ENCODE peak calls at places on chromosomes 12 and 14, in ten cellular contexts. L is ascending aorta; T is Jurkat, Clone E6-1; A is effector CD4-positive, alpha-beta T cell; U is NCI-H345; R is posterior vena cava; P is LoVo; Q is HepG2; F is iPS DF 19.7; B is B cell. I is an unnamed sample.
A peak's percentile ranks its signal among the peaks of the same experiment; 100 is the strongest.

GRCh38 chr12:107320929-107321618 is 227.7 kb upstream of the CRY1 start:
- DNase-seq in F (no peak), T (peak; percentile 84), L (no peak), Q (no peak), U (peak; percentile 50), B (no peak), R (no peak), A (peak; percentile 59), P (no peak), I (no peak)

GRCh38 chr12:106054016-106054415 is 84.7 kb downstream of the NUAK1 start:
- DNase-seq in F (no peak), P (no peak), T (no peak), A (no peak), R (no peak), Q (no peak), L (no peak), U (no peak), B (no peak), I (no peak)

GRCh38 chr12:128801879-128802391 is 21.8 kb downstream of the SLC15A4 start:
- DNase-seq in A (no peak), B (no peak), U (no peak), T (no peak), L (no peak), F (no peak), Q (no peak), P (no peak), R (no peak), I (no peak)

GRCh38 chr14:53786045-53786444 is 170.6 kb downstream of the BMP4 start:
- DNase-seq in L (no peak), F (no peak), P (no peak), U (no peak), A (no peak), B (no peak), Q (no peak), R (no peak), T (no peak), I (no peak)

GRCh38 chr12:13099910-13100609 is 3.4 kb downstream of the GSG1 start:
- DNase-seq in Q (no peak), F (no peak), L (no peak), B (no peak), U (peak; percentile 43), T (no peak), A (no peak), R (no peak), P (no peak), I (no peak)

GRCh38 chr14:99234982-99235491 is 37.0 kb downstream of the BCL11B start:
- DNase-seq in F (no peak), P (no peak), L (no peak), A (peak; percentile 86), Q (no peak), B (no peak), T (no peak), R (no peak), U (no peak), I (no peak)

GRCh38 chr12:56898938-56899337 is 35.3 kb downstream of the SDR9C7 start:
- DNase-seq in L (no peak), Q (no peak), B (no peak), P (no peak), A (no peak), R (no peak), T (no peak), F (no peak), U (no peak), I (no peak)

GRCh38 chr12:6430124-6430989 is 14.4 kb upstream of the CD27 start:
- DNase-seq in R (peak; percentile 97), L (peak; percentile 97), T (no peak), A (no peak), U (no peak), Q (peak; percentile 72), F (no peak), B (no peak), P (peak; percentile 98), I (no peak)

GRCh38 chr14:58978336-58978735 is 210.1 kb upstream of the DAAM1 start:
- DNase-seq in P (no peak), F (no peak), R (no peak), U (no peak), Q (no peak), L (no peak), T (no peak), A (no peak), B (no peak), I (no peak)

GRCh38 chr12:43444940-43445564 is 107.0 kb downstream of the ADAMTS20 start:
- DNase-seq in U (no peak), A (peak; percentile 40), F (peak; percentile 5), Q (peak; percentile 39), P (peak; percentile 67), T (peak; percentile 59), R (no peak), B (peak; percentile 44), L (no peak), I (peak; percentile 29)

GRCh38 chr12:126159139-126159538 is 1093.9 kb downstream of the AACS start:
- DNase-seq in F (no peak), T (no peak), B (no peak), L (no peak), U (no peak), A (no peak), P (no peak), Q (no peak), R (no peak), I (no peak)

GRCh38 chr12:131985145-131985875 is 35.6 kb downstream of the EP400 start:
- DNase-seq in Q (no peak), P (no peak), U (no peak), A (no peak), L (no peak), B (no peak), R (peak; percentile 86), T (no peak), F (no peak), I (no peak)

GRCh38 chr12:6966351-6966750 is 4.1 kb downstream of the PHB2 start:
- DNase-seq in B (no peak), R (peak; percentile 9), P (no peak), U (no peak), T (peak; percentile 85), L (no peak), A (no peak), Q (no peak), F (no peak), I (no peak)

GRCh38 chr12:98224584-98225221 is 290.7 kb upstream of the TMPO start:
- DNase-seq in R (no peak), F (no peak), T (no peak), U (no peak), A (no peak), L (no peak), Q (no peak), P (no peak), B (no peak), I (no peak)

GRCh38 chr14:105167303-105168092 is 1.1 kb downstream of the JAG2 start:
- DNase-seq in P (peak; percentile 58), B (no peak), R (no peak), T (no peak), U (no peak), A (no peak), F (no peak), Q (no peak), L (no peak), I (no peak)

GRCh38 chr14:20782280-20782890 is 1.3 kb downstream of the RNASE6 start:
- DNase-seq in Q (no peak), P (peak; percentile 27), F (no peak), U (no peak), T (peak; percentile 67), B (peak; percentile 65), A (no peak), R (no peak), L (no peak), I (no peak)

GRCh38 chr14:54730156-54730961 is 163.4 kb downstream of the SAMD4A start:
- DNase-seq in L (no peak), Q (no peak), R (no peak), F (no peak), U (no peak), B (peak; percentile 60), T (no peak), A (no peak), P (no peak), I (no peak)

GRCh38 chr14:90664911-90665695 is 151.1 kb downstream of the TTC7B start:
- DNase-seq in P (no peak), B (no peak), L (no peak), R (no peak), Q (no peak), T (no peak), F (no peak), U (no peak), A (no peak), I (no peak)

GRCh38 chr12:1795785-1796514 is 24.4 kb upstream of the LRTM2 start:
- DNase-seq in B (peak; percentile 93), L (peak; percentile 96), U (peak; percentile 85), R (peak; percentile 98), P (peak; percentile 94), F (no peak), Q (peak; percentile 56), A (peak; percentile 89), T (peak; percentile 89), I (peak; percentile 39)

GRCh38 chr14:73955674-73956073 is 5.6 kb downstream of the COQ6 start:
- DNase-seq in F (no peak), R (no peak), Q (no peak), T (no peak), B (no peak), P (no peak), L (no peak), A (no peak), U (no peak), I (no peak)

GRCh38 chr12:130156652-130157275 is 5.5 kb upstream of the FZD10 start:
- DNase-seq in B (no peak), P (no peak), Q (no peak), L (no peak), F (no peak), T (no peak), U (no peak), A (no peak), R (no peak), I (no peak)

I was measured in iPS DF 6.9.